ENCODE peak calls at places on chromosome 9, in seven cellular contexts. X, A, P, C, R, G and Y are unnamed samples. For H3K4me1, the result is how much of the 10 kb centered on the place peaks cover.

GRCh38 chr9:128275198-128276007 is at the start of gene GOLGA2:
- DNase-seq in G (peak), C (peak), X (no peak), A (no peak), P (peak), R (peak), Y (no peak)

GRCh38 chr9:7960615-7961014 is 161.0 kb upstream of the DMAC1 start:
- DNase-seq in P (no peak), G (no peak), X (no peak), C (no peak), A (no peak), R (no peak), Y (no peak)

GRCh38 chr9:106639873-106640568 is 222.9 kb upstream of the ZNF462 start:
- DNase-seq in A (no peak), X (no peak), C (no peak), G (no peak), R (no peak), P (no peak), Y (peak)

GRCh38 chr9:129033216-129033615 is 3.2 kb upstream of the MIGA2 start:
- DNase-seq in A (no peak), R (no peak), G (no peak), P (no peak), C (no peak), X (no peak), Y (no peak)

GRCh38 chr9:129553277-129553676 is 67.6 kb downstream of the C9orf50 start:
- DNase-seq in X (no peak), C (no peak), R (no peak), G (no peak), P (no peak), A (no peak), Y (no peak)

GRCh38 chr9:91750343-91750742 is 199.7 kb downstream of the ROR2 start:
- DNase-seq in A (no peak), R (no peak), X (peak), G (no peak), P (no peak), C (no peak), Y (no peak)

GRCh38 chr9:126439402-126439765 is 112.8 kb downstream of the MVB12B start:
- DNase-seq in G (no peak), C (no peak), A (no peak), P (no peak), X (no peak), R (no peak), Y (no peak)

GRCh38 chr9:134659688-134660131 is 18.1 kb downstream of the COL5A1 start:
- DNase-seq in X (peak), P (no peak), A (no peak), G (no peak), C (no peak), R (no peak), Y (no peak)

GRCh38 chr9:126423709-126424185 is 97.1 kb downstream of the MVB12B start:
- DNase-seq in A (no peak), C (no peak), R (no peak), P (no peak), G (no peak), X (no peak), Y (no peak)

GRCh38 chr9:97972753-97973152 is 10.4 kb upstream of the ANP32B start:
- DNase-seq in G (no peak), X (no peak), A (no peak), C (no peak), P (no peak), R (no peak), Y (no peak)

GRCh38 chr9:76576344-76576743 is 117.4 kb downstream of the GCNT1 start:
- DNase-seq in R (no peak), X (no peak), G (no peak), P (no peak), A (peak), C (peak), Y (no peak)

GRCh38 chr9:137588891-137589290 is 1.4 kb downstream of the ZMYND19 start:
- DNase-seq in A (no peak), C (no peak), X (no peak), P (no peak), R (no peak), G (no peak), Y (no peak)

GRCh38 chr9:104177003-104177611 is 83.0 kb downstream of the SMC2 start:
- DNase-seq in A (no peak), G (no peak), R (peak), C (no peak), X (no peak), P (no peak), Y (no peak)

GRCh38 chr9:5773324-5773999 is 59.5 kb downstream of the ERMP1 start:
- DNase-seq in C (no peak), G (no peak), R (no peak), P (no peak), A (no peak), X (no peak), Y (no peak)

GRCh38 chr9:87167616-87168015 is 220.3 kb upstream of the GAS1 start:
- DNase-seq in G (no peak), R (no peak), X (no peak), C (no peak), A (no peak), P (no peak), Y (no peak)

GRCh38 chr9:85425153-85425611 is 316.6 kb downstream of the AGTPBP1 start:
- DNase-seq in P (no peak), X (no peak), R (peak), G (peak), C (peak), A (no peak), Y (peak)

GRCh38 chr9:137391411-137391754 is 31.6 kb downstream of the EXD3 start:
- DNase-seq in R (no peak), P (no peak), G (no peak), C (peak), A (no peak), X (peak), Y (no peak)

GRCh38 chr9:112780637-112781036 is 30.1 kb downstream of the SNX30 start:
- DNase-seq in X (no peak), A (no peak), R (no peak), P (no peak), C (no peak), G (no peak), Y (no peak)

GRCh38 chr9:29556317-29556716 is 1983.0 kb upstream of the C9orf72 start:
- DNase-seq in G (peak), R (no peak), P (peak), X (no peak), A (no peak), C (no peak), Y (no peak)

DNA sequence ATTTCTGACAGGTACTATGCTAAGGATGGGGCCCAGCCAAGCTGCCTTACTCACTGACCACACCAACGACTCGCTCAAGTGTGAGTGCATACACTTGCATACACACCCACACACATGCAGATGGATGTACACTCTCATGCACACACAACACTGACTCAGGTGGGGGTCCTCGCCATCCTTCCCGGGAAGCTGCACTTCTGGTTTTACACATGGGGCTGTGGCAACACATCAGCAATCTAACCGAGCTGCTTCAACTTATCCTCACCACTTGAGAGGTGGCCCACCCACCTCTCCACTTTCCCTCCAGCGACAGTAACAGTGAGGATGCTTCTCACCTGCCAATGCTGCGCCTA is 67.2 kb upstream of the SLC25A51 start:
- DNase-seq in X (peak), R (no peak), P (no peak), G (no peak), C (no peak), A (no peak), Y (no peak)
- H3K4me1 ChIP-seq in X (under half), R (half or more), P (under half), G (half or more), C (under half), A (under half), Y (under half)

DNA sequence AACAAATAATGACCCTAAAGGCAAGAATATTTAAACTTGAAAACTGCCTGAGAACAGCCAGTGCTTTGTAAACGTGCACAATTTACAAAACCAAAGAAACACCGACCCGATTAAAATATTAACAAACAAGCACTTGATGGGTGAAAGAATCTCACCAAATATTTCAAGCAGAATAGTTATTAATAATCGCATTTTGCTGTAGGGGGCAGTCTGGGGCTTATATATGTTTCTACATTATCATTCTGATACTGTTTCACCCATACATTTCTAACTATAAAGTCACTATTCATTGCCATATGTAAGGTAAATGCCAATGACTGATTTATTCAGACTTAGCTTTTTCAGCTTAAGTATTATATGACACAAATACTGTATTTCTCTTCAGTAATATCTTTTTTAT is 37.7 kb downstream of the UBAP2 start:
- DNase-seq in R (peak), P (no peak), A (no peak), C (no peak), X (no peak), G (peak), Y (no peak)
- TF ChIP-seq CTCF in R (peak), P (peak), A (peak), C (no peak), X (no peak), G (peak), Y (peak)

GRCh38 chr9:117907420-117907819 is 203.2 kb downstream of the TLR4 start:
- DNase-seq in C (no peak), P (no peak), X (no peak), G (no peak), R (no peak), A (no peak), Y (no peak)

GRCh38 chr9:117906763-117907162 is 202.6 kb downstream of the TLR4 start:
- DNase-seq in G (no peak), R (no peak), X (no peak), A (no peak), C (no peak), P (no peak), Y (no peak)

DNA sequence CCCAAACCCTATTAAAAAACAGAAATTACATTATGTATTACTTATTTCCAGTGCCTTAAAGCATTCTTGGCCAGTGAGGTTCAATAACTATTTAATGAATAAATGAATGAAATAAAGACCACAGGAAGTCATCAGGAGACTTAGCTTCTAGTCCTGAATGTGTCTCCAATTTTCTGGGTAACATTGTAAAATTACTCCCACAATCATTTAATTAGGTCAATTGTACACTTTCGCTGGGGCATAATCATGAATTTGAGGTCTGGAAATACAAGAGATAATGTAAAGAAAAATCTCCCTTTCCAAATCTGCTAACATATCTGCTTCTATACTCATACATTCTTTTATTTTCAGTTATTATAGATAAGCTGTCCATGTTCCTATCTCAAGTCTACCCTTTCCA is 199.2 kb downstream of the TLR4 start:
- DNase-seq in G (no peak), R (no peak), C (no peak), P (no peak), X (no peak), A (no peak), Y (no peak)
- TF ChIP-seq POLR2A in G (no peak), R (no peak), C (no peak), P (no peak), X (no peak), A (no peak), Y (no peak)

GRCh38 chr9:34589656-34590375 is at the start of gene CNTFR:
- DNase-seq in C (no peak), P (peak), X (peak), G (no peak), A (no peak), R (no peak), Y (peak)
- H3K4me1 ChIP-seq in C (under half), P (under half), X (under half), G (under half), A (under half), R (under half), Y (under half)

GRCh38 chr9:38083858-38084555 is 15.0 kb upstream of the SHB start:
- DNase-seq in C (no peak), P (no peak), G (no peak), A (no peak), R (no peak), X (peak), Y (no peak)

GRCh38 chr9:38084556-38084880 is 15.5 kb upstream of the SHB start:
- DNase-seq in C (no peak), G (no peak), X (peak), A (no peak), R (no peak), P (no peak), Y (no peak)

GRCh38 chr9:38085308-38085707 is 16.3 kb upstream of the SHB start:
- DNase-seq in C (no peak), P (no peak), X (no peak), A (no peak), R (no peak), G (no peak), Y (no peak)

GRCh38 chr9:38081356-38082108 is 12.5 kb upstream of the SHB start:
- DNase-seq in X (peak), R (no peak), P (no peak), A (no peak), C (no peak), G (no peak), Y (no peak)

GRCh38 chr9:38082456-38083287 is 13.6 kb upstream of the SHB start:
- DNase-seq in A (no peak), G (no peak), C (no peak), P (no peak), R (no peak), X (peak), Y (no peak)
- TF ChIP-seq CTCF in A (no peak), G (no peak), C (no peak), P (no peak), R (no peak), X (no peak), Y (no peak)

GRCh38 chr9:120928720-120929389 is 2.3 kb upstream of the TRAF1 start:
- DNase-seq in A (peak), P (peak), R (no peak), X (peak), C (peak), G (peak), Y (peak)

GRCh38 chr9:120929392-120929791 is 2.8 kb upstream of the TRAF1 start:
- DNase-seq in G (no peak), X (no peak), A (no peak), P (no peak), C (no peak), R (no peak), Y (no peak)

GRCh38 chr9:120932086-120932818 is 5.7 kb upstream of the TRAF1 start:
- DNase-seq in P (no peak), C (no peak), X (no peak), R (no peak), G (no peak), A (no peak), Y (no peak)

GRCh38 chr9:120933310-120934044 is 6.9 kb upstream of the TRAF1 start:
- DNase-seq in R (no peak), X (no peak), P (no peak), G (no peak), A (no peak), C (no peak), Y (no peak)

GRCh38 chr9:120931278-120932085 is 4.9 kb upstream of the TRAF1 start:
- DNase-seq in R (no peak), A (peak), X (no peak), C (no peak), P (no peak), G (no peak), Y (no peak)
- TF ChIP-seq POLR2A in R (no peak), A (no peak), X (no peak), C (peak), P (no peak), G (no peak), Y (no peak)

GRCh38 chr9:123299558-123300126 is 31.3 kb upstream of the STRBP start:
- DNase-seq in A (no peak), C (no peak), G (no peak), P (no peak), R (no peak), X (no peak), Y (no peak)

GRCh38 chr9:123305879-123306278 is 37.5 kb upstream of the STRBP start:
- DNase-seq in A (no peak), C (no peak), P (no peak), G (no peak), X (no peak), R (no peak), Y (no peak)

GRCh38 chr9:123302348-123303214 is 34.2 kb upstream of the STRBP start:
- DNase-seq in C (no peak), X (no peak), A (no peak), G (no peak), P (no peak), R (no peak), Y (no peak)

GRCh38 chr9:123300554-123300953 is 32.2 kb upstream of the STRBP start:
- DNase-seq in G (no peak), R (no peak), C (no peak), X (no peak), A (no peak), P (no peak), Y (no peak)

GRCh38 chr9:123304340-123304691 is 35.9 kb upstream of the STRBP start:
- DNase-seq in X (no peak), G (no peak), A (no peak), P (no peak), C (no peak), R (no peak), Y (no peak)
- H3K4me1 ChIP-seq in X (under half), G (under half), A (under half), P (under half), C (under half), R (under half), Y (under half)

DNA sequence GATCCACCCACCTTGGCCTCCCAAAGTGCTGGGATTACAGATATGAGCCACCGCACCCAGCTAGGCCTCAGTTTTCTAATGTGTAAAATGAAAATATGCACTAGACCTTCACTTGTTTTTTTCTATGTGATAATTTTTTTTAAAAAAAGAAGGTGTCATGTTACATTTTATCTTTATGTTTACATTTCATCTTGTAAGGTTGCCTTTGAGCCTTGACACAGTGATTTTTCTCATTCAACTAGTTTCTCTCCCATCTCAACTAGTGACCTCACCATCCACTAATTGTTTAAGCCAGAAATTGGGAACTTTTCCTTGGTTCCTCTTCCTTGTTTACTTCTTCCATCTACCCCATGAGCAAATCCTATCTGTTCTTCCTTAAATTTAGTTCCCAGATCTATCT is 21.5 kb downstream of the TMC1 start:
- DNase-seq in X (no peak), P (no peak), C (no peak), R (no peak), A (no peak), G (no peak), Y (no peak)
- TF ChIP-seq CTCF in X (no peak), P (no peak), C (no peak), R (no peak), A (no peak), G (no peak), Y (no peak)